ENCODE peak calls at places on chromosome 2, in four cellular contexts. U is A549, W is psoas muscle, V is breast epithelium. D is an unnamed sample.

GRCh38 chr2:6966541-6966940 is 49.3 kb downstream of the RNF144A start:
- DNase-seq in V (no peak), U (no peak), W (no peak), D (no peak)

GRCh38 chr2:9897331-9897737 is 54.1 kb downstream of the TAF1B start:
- DNase-seq in V (peak; percentile 85), U (peak; percentile 11), W (peak; percentile 73), D (peak; percentile 42)

GRCh38 chr2:163934134-163934533 is 198.3 kb upstream of the FIGN start:
- DNase-seq in W (no peak), V (no peak), U (no peak), D (no peak)

GRCh38 chr2:153195342-153195741 is 283.2 kb downstream of the RPRM start:
- DNase-seq in W (no peak), V (no peak), U (no peak), D (no peak)

GRCh38 chr2:200820573-200820972 is 8.9 kb downstream of the BZW1 start:
- DNase-seq in U (no peak), W (no peak), V (no peak), D (no peak)

GRCh38 chr2:207269021-207269420 is 103.3 kb upstream of the KLF7 start:
- DNase-seq in V (no peak), W (no peak), U (no peak), D (no peak)

GRCh38 chr2:28318462-28319117 is 74.1 kb upstream of the FOSL2 start:
- DNase-seq in U (no peak), W (no peak), V (no peak), D (no peak)

GRCh38 chr2:55073278-55073677 is 23.0 kb upstream of the RTN4 start:
- DNase-seq in W (no peak), U (no peak), V (no peak), D (no peak)

GRCh38 chr2:112848833-112849232 is 12.3 kb upstream of the IL1B start:
- DNase-seq in W (no peak), U (no peak), V (no peak), D (no peak)

GRCh38 chr2:240441326-240441992 is 6.0 kb downstream of the GPC1 start:
- DNase-seq in W (peak; percentile 10), U (no peak), V (no peak), D (no peak)

GRCh38 chr2:27211241-27211942 is 449 bp upstream of the ATRAID start:
- DNase-seq in W (no peak), V (peak; percentile 77), U (peak; percentile 43), D (no peak)

GRCh38 chr2:40432916-40433315 is 19.0 kb downstream of the SLC8A1 start:
- DNase-seq in V (no peak), U (no peak), W (no peak), D (no peak)

GRCh38 chr2:50347355-50348044 is 684.4 kb downstream of the NRXN1 start:
- DNase-seq in V (no peak), W (no peak), U (no peak), D (peak; percentile 61)

GRCh38 chr2:112835553-112836535 is 735 bp downstream of the IL1B start:
- DNase-seq in U (no peak), W (no peak), V (no peak), D (no peak)

GRCh38 chr2:21038403-21039073 is 5.3 kb downstream of the APOB start:
- DNase-seq in V (no peak), W (no peak), U (no peak), D (no peak)

GRCh38 chr2:44776924-44777480 is 164.5 kb upstream of the SIX3 start:
- DNase-seq in V (no peak), U (no peak), W (no peak), D (no peak)

GRCh38 chr2:126720031-126720368 is 64.0 kb downstream of the GYPC start:
- DNase-seq in U (no peak), V (no peak), W (no peak), D (no peak)

GRCh38 chr2:226427538-226428307 is 371.9 kb downstream of the IRS1 start:
- DNase-seq in W (peak; percentile 16), V (no peak), U (peak; percentile 17), D (no peak)

GRCh38 chr2:53268086-53268485 is 499.5 kb upstream of the CHAC2 start:
- DNase-seq in V (no peak), W (no peak), U (no peak), D (no peak)

GRCh38 chr2:75528221-75528977 is 32.3 kb downstream of the EVA1A start:
- DNase-seq in W (no peak), U (no peak), V (peak; percentile 24), D (no peak)

GRCh38 chr2:65549262-65550036 is 117.0 kb upstream of the SPRED2 start:
- DNase-seq in V (no peak), U (no peak), W (no peak), D (no peak)

GRCh38 chr2:98822301-98823164 is 91.6 kb upstream of the MGAT4A start:
- DNase-seq in W (peak; percentile 53), V (no peak), U (no peak), D (no peak)

GRCh38 chr2:1907283-1907682 is 163.0 kb upstream of the PXDN start:
- DNase-seq in W (no peak), U (no peak), V (no peak), D (no peak)

GRCh38 chr2:9380702-9381628 is 42.4 kb downstream of the ITGB1BP1 start:
- DNase-seq in U (peak; percentile 79), W (peak; percentile 64), V (no peak), D (no peak)

GRCh38 chr2:73215254-73215653 is 1.2 kb downstream of the SMYD5 start:
- DNase-seq in V (no peak), U (no peak), W (no peak), D (no peak)

GRCh38 chr2:150147889-150148683 is 339.4 kb downstream of the RND3 start:
- DNase-seq in U (no peak), W (no peak), V (no peak), D (no peak)

GRCh38 chr2:240123821-240124650 is 12.1 kb downstream of the COPS9 start:
- DNase-seq in U (no peak), V (no peak), W (peak; percentile 3), D (no peak)

GRCh38 chr2:205024822-205025518 is 479.7 kb downstream of the PARD3B start:
- DNase-seq in W (peak; percentile 58), U (peak; percentile 54), V (no peak), D (no peak)

GRCh38 chr2:218395090-218395444 is 4.6 kb upstream of the CTDSP1 start:
- DNase-seq in W (no peak), U (no peak), V (no peak), D (no peak)
- H3K27ac ChIP-seq in W (no peak overlapping the region), U (peak overlapping the region; percentile 98), V (peak overlapping the region; percentile 97), D (no peak overlapping the region)

GRCh38 chr2:221571108-221571390 is 1.1 kb downstream of the EPHA4 start:
- DNase-seq in V (no peak), W (peak; percentile 13), U (no peak), D (peak; percentile 39)

GRCh38 chr2:221571391-221572179 is 519 bp downstream of the EPHA4 start:
- DNase-seq in W (peak; percentile 41), U (peak; percentile 12), V (no peak), D (peak; percentile 47)

GRCh38 chr2:221572180-221572820 is at the start of gene EPHA4:
- DNase-seq in U (peak; percentile 72), W (peak; percentile 89), V (peak; percentile 87), D (peak; percentile 80)

GRCh38 chr2:221569342-221570278 is 2.5 kb downstream of the EPHA4 start:
- DNase-seq in V (no peak), W (no peak), U (no peak), D (no peak)

GRCh38 chr2:221570321-221571107 is 1.6 kb downstream of the EPHA4 start:
- DNase-seq in U (no peak), V (no peak), W (peak; percentile 13), D (no peak)
- TF ChIP-seq CTCF in U (no peak), V (no peak), W (no peak), D (peak; percentile 21)

DNA sequence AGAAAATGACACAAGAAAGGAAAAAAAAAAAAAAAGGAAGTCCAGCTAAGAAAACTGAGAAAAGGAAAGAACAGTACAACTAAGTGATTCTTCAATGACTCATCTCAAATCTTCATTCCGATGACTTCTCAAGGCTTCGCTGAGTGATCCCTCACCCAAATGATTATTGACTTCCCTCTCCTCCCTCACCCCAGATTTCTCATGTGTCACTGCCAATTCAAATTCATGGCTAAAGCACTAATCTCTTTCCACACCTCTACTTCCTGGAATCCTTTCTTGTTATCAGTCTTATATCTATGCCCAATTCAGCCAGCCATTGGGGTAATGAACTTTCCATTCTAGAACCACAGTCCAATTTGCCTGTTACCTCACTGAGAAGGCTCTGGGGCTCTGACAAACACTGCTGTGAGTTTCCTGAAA is 7.2 kb upstream of the ABCB11 start:
- DNase-seq in W (no peak), U (peak; percentile 10), V (no peak), D (no peak)
- H3K4me3 ChIP-seq in W (no peak overlapping the region), U (no peak overlapping the region), V (no peak overlapping the region), D (no peak overlapping the region)

DNA sequence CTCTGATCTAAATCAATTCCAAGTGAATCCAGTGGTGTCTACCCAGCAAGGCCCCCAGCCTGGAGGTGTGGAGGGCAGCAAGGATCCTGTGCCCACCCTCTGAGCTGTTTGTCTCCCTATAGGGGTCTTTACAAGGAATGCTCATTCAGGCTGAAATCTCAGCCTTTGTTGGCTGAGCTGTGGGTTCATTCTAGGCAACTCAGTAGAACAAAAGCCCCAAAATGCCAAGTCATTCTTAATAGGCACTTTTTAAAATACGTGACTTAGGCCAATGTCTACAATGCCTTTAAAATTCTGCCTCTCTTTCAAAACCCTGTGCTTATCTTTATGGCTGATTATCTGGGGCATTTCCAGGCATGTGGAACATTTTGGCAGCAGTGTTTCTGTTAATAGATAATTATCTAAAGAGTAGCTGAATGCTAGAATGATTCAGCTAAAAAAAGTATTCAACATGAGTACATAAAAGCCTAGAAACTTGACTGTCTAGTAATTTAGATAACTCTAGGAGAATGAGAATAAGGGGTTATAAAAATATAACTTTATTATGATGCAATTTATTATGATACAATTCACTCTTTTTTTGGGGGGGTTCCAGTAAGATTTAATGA is 7.4 kb downstream of the UGT1A6 start:
- DNase-seq in U (peak; percentile 61), V (no peak), W (no peak), D (no peak)
- H3K27ac ChIP-seq in U (peak overlapping the region; percentile 99), V (no peak overlapping the region), W (no peak overlapping the region), D (no peak overlapping the region)

GRCh38 chr2:12716250-12717190 is at the start of gene TRIB2:
- DNase-seq in W (peak; percentile 91), U (peak; percentile 41), V (peak; percentile 77), D (peak; percentile 82)
- TF ChIP-seq CTCF in W (no peak), U (no peak), V (no peak), D (no peak)

DNA sequence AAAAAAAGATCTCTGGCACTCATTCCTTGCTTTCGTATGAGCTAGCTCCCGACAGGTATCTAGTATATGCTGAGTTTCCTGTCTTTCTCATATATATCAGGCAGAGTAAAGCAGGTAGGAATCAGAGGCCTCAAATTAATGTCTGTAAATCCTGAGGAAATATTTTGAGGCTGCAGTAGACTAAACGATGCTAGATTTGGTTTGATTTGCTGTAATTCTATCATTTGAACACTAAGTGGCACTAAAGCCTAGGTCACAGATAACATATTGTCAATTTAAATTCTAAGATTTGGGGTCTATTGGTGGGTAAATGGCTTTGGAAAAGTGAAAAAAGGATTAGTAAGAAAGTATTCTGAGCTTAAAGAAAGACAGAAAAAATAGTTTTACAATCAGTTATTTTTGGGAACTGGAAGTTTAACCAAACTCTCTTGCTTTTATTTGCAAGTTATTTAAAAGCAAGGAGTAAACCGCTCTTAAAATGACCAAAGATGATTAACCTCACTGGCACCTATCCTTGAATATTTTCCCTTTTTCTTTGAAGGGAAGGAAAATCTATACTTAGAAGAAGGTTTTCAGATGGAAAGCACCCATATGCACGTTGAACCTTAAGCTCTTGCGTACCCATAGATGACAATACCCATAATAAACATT is 37.6 kb upstream of the SLC4A10 start:
- DNase-seq in W (no peak), V (no peak), U (peak; percentile 7), D (no peak)
- H3K4me3 ChIP-seq in W (no peak overlapping the region), V (no peak overlapping the region), U (no peak overlapping the region), D (no peak overlapping the region)

GRCh38 chr2:144670080-144670479 is 150.2 kb upstream of the ZEB2 start:
- DNase-seq in W (no peak), U (no peak), V (no peak), D (no peak)
- H3K27ac ChIP-seq in W (no peak overlapping the region), U (no peak overlapping the region), V (no peak overlapping the region), D (no peak overlapping the region)

GRCh38 chr2:169839954-169840746 is 12.9 kb downstream of the UBR3 start:
- DNase-seq in V (no peak), U (no peak), W (no peak), D (no peak)
- TF ChIP-seq CTCF in V (no peak), U (no peak), W (no peak), D (no peak)